ENCODE peak calls at places on chromosomes 7 and 10, in nine cellular contexts. S is neuronal stem cell, D is fibroblast of lung, T is neural progenitor cell, I is astrocyte, N is GM23338, Y is PC-9, O is PC-3, F is H1. C is an unnamed sample.

GRCh38 chr10:117137031-117137910 is 799 bp downstream of the VAX1 start:
- DNase-seq in S (no peak), D (no peak), T (peak), I (peak), N (peak), Y (no peak), O (peak), F (no peak), C (peak)

GRCh38 chr7:67589178-67589577 is 592.5 kb downstream of the TYW1 start:
- DNase-seq in S (no peak), D (no peak), T (no peak), I (no peak), N (no peak), Y (no peak), O (no peak), F (no peak), C (no peak)

GRCh38 chr10:112022196-112022595 is 161.4 kb downstream of the GPAM start:
- DNase-seq in S (no peak), D (no peak), T (no peak), I (no peak), N (peak), Y (no peak), O (no peak), F (no peak), C (no peak)

GRCh38 chr7:76310102-76310957 is 7.9 kb downstream of the HSPB1 start:
- DNase-seq in S (no peak), D (no peak), T (no peak), I (no peak), N (no peak), Y (no peak), O (no peak), F (no peak), C (no peak)

GRCh38 chr10:124522903-124523260 is 61.3 kb downstream of the LHPP start:
- DNase-seq in S (no peak), D (peak), T (peak), I (no peak), N (no peak), Y (no peak), O (peak), F (no peak), C (peak)

GRCh38 chr10:50275650-50276235 is 24.4 kb upstream of the ASAH2 start:
- DNase-seq in S (peak), D (peak), T (peak), I (no peak), N (peak), Y (peak), O (peak), F (no peak), C (peak)

GRCh38 chr10:120926611-120927010 is 75.4 kb downstream of the WDR11 start:
- DNase-seq in S (no peak), D (no peak), T (no peak), I (no peak), N (no peak), Y (no peak), O (no peak), F (no peak), C (no peak)

GRCh38 chr10:70052462-70053211 is at the start of gene MACROH2A2:
- DNase-seq in S (peak), D (peak), T (peak), I (peak), N (peak), Y (no peak), O (peak), F (peak), C (peak)

GRCh38 chr7:50660830-50661175 is 95.6 kb upstream of the DDC start:
- DNase-seq in S (no peak), D (no peak), T (no peak), I (no peak), N (no peak), Y (no peak), O (no peak), F (no peak), C (no peak)

GRCh38 chr10:11156480-11156879 is 138.8 kb downstream of the CELF2 start:
- DNase-seq in S (no peak), D (no peak), T (no peak), I (no peak), N (no peak), Y (no peak), O (no peak), F (no peak), C (no peak)

GRCh38 chr7:2811476-2812118 is 32.5 kb downstream of the GNA12 start:
- DNase-seq in S (no peak), D (peak), T (no peak), I (no peak), N (peak), Y (peak), O (no peak), F (no peak), C (peak)

GRCh38 chr7:19944363-19945120 is 171.1 kb upstream of the TMEM196 start:
- DNase-seq in S (no peak), D (no peak), T (no peak), I (peak), N (no peak), Y (no peak), O (no peak), F (no peak), C (no peak)

GRCh38 chr10:29646238-29646902 is 11.6 kb upstream of the SVIL start:
- DNase-seq in S (no peak), D (peak), T (peak), I (peak), N (no peak), Y (peak), O (peak), F (no peak), C (peak)

GRCh38 chr10:85430991-85431390 is 935.6 kb downstream of the GRID1 start:
- DNase-seq in S (no peak), D (no peak), T (no peak), I (no peak), N (no peak), Y (no peak), O (no peak), F (no peak), C (peak)

GRCh38 chr10:75145590-75145989 is 34.1 kb downstream of the SAMD8 start:
- DNase-seq in S (no peak), D (no peak), T (no peak), I (no peak), N (no peak), Y (no peak), O (no peak), F (no peak), C (no peak)

GRCh38 chr7:128697301-128697905 is 25.3 kb downstream of the GARIN1A start:
- DNase-seq in S (peak), D (peak), T (peak), I (peak), N (peak), Y (no peak), O (no peak), F (no peak), C (peak)

GRCh38 chr10:49679480-49679893 is at the start of gene C10orf53:
- DNase-seq in S (peak), D (peak), T (peak), I (peak), N (peak), Y (no peak), O (no peak), F (peak), C (peak)

GRCh38 chr10:19816420-19817250 is at the start of gene PLXDC2:
- DNase-seq in S (peak), D (peak), T (peak), I (peak), N (peak), Y (no peak), O (peak), F (no peak), C (peak)

GRCh38 chr7:140390466-140391190 is 7.7 kb downstream of the SLC37A3 start:
- DNase-seq in S (no peak), D (peak), T (no peak), I (peak), N (peak), Y (no peak), O (no peak), F (no peak), C (no peak)

GRCh38 chr7:47180268-47180826 is 401.6 kb downstream of the TNS3 start:
- DNase-seq in S (peak), D (peak), T (peak), I (peak), N (peak), Y (peak), O (peak), F (no peak), C (peak)

GRCh38 chr10:84194424-84195043 is at the start of gene CDHR1:
- DNase-seq in S (peak), D (no peak), T (peak), I (no peak), N (peak), Y (no peak), O (no peak), F (no peak), C (peak)

GRCh38 chr10:93198401-93199175 is 124.9 kb downstream of the CYP26A1 start:
- DNase-seq in S (no peak), D (peak), T (peak), I (no peak), N (peak), Y (no peak), O (no peak), F (no peak), C (peak)

GRCh38 chr7:116273918-116274301 is 63.6 kb downstream of the TES start:
- DNase-seq in S (no peak), D (no peak), T (peak), I (no peak), N (no peak), Y (no peak), O (no peak), F (no peak), C (no peak)

GRCh38 chr10:35306852-35307251 is 29.5 kb upstream of the CCNY start:
- DNase-seq in S (no peak), D (no peak), T (no peak), I (peak), N (no peak), Y (peak), O (peak), F (no peak), C (peak)

GRCh38 chr10:70747192-70747965 is 37.8 kb downstream of the TBATA start:
- DNase-seq in S (no peak), D (no peak), T (no peak), I (no peak), N (no peak), Y (no peak), O (no peak), F (no peak), C (no peak)

GRCh38 chr10:11901454-11902431 is 78.6 kb downstream of the PROSER2 start:
- DNase-seq in S (no peak), D (no peak), T (no peak), I (no peak), N (no peak), Y (no peak), O (no peak), F (no peak), C (peak)

GRCh38 chr7:31065021-31065593 is 13.0 kb downstream of the ADCYAP1R1 start:
- DNase-seq in S (no peak), D (no peak), T (peak), I (no peak), N (peak), Y (no peak), O (no peak), F (no peak), C (no peak)

GRCh38 chr7:96202102-96202501 is 119.8 kb downstream of the SLC25A13 start:
- DNase-seq in S (no peak), D (no peak), T (no peak), I (no peak), N (no peak), Y (no peak), O (no peak), F (no peak), C (no peak)

GRCh38 chr10:871951-872403 is 59.5 kb downstream of the LARP4B start:
- DNase-seq in S (no peak), D (no peak), T (no peak), I (no peak), N (no peak), Y (no peak), O (no peak), F (no peak), C (no peak)

GRCh38 chr7:1301054-1301811 is 68.6 kb downstream of the UNCX start:
- DNase-seq in S (no peak), D (no peak), T (no peak), I (no peak), N (no peak), Y (no peak), O (no peak), F (no peak), C (no peak)

GRCh38 chr7:122006687-122007086 is 133.7 kb downstream of the PTPRZ1 start:
- DNase-seq in S (no peak), D (no peak), T (peak), I (no peak), N (peak), Y (peak), O (peak), F (no peak), C (no peak)

GRCh38 chr10:12782537-12782936 is 219.0 kb downstream of the CCDC3 start:
- DNase-seq in S (peak), D (peak), T (peak), I (no peak), N (peak), Y (no peak), O (peak), F (no peak), C (peak)

GRCh38 chr7:99422625-99423024 is 13.9 kb downstream of the BUD31 start:
- DNase-seq in S (no peak), D (no peak), T (no peak), I (no peak), N (no peak), Y (no peak), O (no peak), F (no peak), C (no peak)

GRCh38 chr7:130894146-130895005 is 160.4 kb upstream of the KLF14 start:
- DNase-seq in S (no peak), D (peak), T (no peak), I (peak), N (no peak), Y (peak), O (peak), F (no peak), C (no peak)
- H3K4me2 ChIP-seq in S (no peak), D (peak), T (no peak), I (peak), N (no peak), Y (peak), O (peak), F (no peak), C (no peak)

DNA sequence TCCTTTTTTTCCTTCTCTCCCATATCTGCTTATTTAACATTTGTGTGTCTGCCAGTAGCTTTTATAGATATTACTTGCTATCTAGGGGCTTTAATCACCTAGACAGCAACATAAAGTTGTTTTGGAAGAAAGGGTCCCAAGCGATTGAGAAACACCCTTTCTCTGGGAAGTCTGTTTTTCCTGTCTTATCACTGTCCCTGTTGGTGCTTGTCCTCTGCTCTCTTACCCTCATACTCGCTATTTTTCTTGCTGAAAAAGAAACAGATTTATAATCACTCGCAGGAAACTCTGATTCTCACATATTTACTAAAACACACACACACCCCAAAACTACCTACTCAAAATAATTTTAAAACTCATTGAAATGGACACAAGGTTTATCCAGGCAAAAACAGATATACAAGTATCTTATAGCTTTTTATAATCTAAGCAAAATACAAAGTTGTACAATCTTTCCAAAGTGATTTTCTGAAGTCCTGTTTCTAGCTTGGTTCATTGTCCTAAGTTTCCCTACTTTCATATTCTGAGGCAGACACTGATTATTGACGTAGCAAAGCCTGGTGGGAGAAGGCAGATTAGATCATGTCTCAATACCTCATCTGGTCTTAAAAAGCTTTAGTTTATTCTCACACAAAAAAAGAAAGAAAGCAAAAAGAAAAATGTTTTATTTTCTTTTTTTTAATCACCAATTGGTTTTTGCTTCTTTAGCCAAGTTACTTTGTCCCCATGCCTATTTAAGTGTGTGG is 157.3 kb downstream of the CACNA2D1 start:
- DNase-seq in S (no peak), D (no peak), T (no peak), I (no peak), N (no peak), Y (no peak), O (no peak), F (no peak), C (no peak)
- H3K4me2 ChIP-seq in S (no peak), D (no peak), T (peak), I (peak), N (no peak), Y (no peak), O (no peak), F (no peak), C (no peak)

GRCh38 chr7:150875791-150876190 is 23.5 kb downstream of the AOC1 start:
- DNase-seq in S (no peak), D (no peak), T (no peak), I (no peak), N (no peak), Y (no peak), O (peak), F (no peak), C (no peak)

GRCh38 chr7:150879345-150879744 is 27.0 kb downstream of the AOC1 start:
- DNase-seq in S (no peak), D (no peak), T (no peak), I (peak), N (peak), Y (no peak), O (peak), F (no peak), C (no peak)

GRCh38 chr7:150874401-150875198 is 22.3 kb downstream of the AOC1 start:
- DNase-seq in S (no peak), D (no peak), T (no peak), I (no peak), N (no peak), Y (no peak), O (no peak), F (no peak), C (no peak)

GRCh38 chr7:150877545-150877944 is 25.2 kb downstream of the AOC1 start:
- DNase-seq in S (no peak), D (no peak), T (no peak), I (no peak), N (no peak), Y (no peak), O (no peak), F (no peak), C (no peak)

DNA sequence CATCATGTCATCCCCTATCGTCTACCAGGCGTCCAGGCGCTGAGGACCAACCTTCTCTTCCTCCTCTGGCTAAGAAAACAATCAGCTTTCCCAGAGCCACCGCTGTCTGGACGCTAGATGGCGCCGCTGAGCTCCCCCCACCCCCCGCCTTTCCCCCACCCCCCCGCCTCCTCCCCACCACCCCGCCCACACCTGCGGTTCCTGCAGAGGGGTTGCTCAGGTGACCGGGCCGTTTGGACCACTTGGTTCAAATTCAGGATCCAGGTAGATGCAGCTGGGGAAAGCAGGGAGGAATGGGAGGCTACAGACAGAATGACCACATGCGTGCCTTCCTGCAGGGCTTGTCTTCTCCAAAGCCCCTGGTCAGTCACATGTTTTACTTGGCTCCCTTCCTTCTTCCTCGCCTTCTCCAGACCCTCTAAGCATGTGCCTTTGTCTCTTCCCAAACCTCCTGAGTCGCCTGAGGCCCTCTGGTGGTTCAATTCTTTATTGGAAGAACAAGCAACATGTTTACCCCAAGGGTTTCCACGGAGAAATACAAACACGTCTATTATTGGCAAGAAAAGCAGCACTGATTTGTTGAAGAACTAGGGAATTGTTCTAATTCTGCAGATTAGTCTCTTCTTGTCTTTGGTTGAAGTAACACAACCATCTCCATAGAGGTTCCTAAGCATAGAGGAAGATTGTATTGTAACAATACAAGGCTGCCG is 24.7 kb downstream of the AOC1 start:
- DNase-seq in S (peak), D (peak), T (peak), I (peak), N (peak), Y (peak), O (peak), F (peak), C (peak)
- H3K4me2 ChIP-seq in S (peak), D (no peak), T (peak), I (no peak), N (no peak), Y (no peak), O (no peak), F (peak), C (peak)

DNA sequence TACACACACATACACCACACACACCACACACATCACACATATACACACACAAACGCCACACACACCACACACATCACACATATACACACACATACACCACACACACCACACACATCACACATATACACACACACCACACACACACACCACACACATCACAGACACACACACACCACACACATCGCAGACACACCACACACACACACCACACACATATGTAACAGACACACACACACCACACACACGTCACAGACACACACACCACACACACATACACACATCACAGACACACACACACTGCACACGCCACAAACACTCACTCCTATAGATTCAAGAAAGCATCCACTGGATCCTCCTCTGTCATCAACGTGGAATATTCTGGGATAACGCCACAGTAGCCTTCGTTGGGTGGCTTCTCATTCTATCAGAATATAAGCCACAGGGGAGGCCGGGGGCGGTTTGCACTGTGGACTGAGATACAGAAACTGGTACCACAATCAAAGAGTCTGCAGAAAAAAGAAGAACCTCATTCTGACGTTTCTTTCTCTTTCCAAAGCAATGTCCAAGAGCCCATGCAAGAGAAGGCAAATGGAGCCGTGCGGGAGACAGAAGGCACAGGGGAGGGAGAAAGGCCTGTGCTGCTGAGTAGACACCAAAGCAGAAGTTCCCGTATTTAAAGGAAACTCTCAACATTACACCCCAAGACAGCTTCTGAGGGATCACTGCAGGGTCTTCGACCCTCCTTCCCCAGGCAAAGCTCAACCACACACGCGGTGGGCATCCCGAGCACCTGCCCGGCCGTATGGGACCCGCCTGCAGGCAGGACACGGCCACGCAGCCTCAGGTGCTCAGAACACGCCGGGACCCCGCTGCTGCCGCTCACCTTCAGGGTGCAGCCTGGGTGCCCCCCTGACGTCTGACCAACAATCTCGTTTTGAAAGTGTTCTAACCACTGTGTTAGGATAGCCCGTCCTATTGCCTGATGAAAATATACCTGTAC is 321.2 kb downstream of the DNAJB6 start:
- DNase-seq in S (no peak), D (no peak), T (no peak), I (no peak), N (no peak), Y (no peak), O (no peak), F (no peak), C (no peak)
- H3K4me2 ChIP-seq in S (no peak), D (no peak), T (no peak), I (no peak), N (no peak), Y (no peak), O (no peak), F (no peak), C (no peak)

GRCh38 chr7:27553288-27553687 is 109.4 kb downstream of the HIBADH start:
- DNase-seq in S (no peak), D (no peak), T (no peak), I (no peak), N (no peak), Y (no peak), O (no peak), F (no peak), C (no peak)
- H3K4me2 ChIP-seq in S (no peak), D (no peak), T (no peak), I (no peak), N (no peak), Y (no peak), O (no peak), F (no peak), C (no peak)

C was measured in hepatocyte.